ENCODE peak calls at places on chromosome 5, in ten cellular contexts. One of them, this sample, is unnamed.
A peak's percentile ranks its signal among the peaks of the same experiment; 100 is the strongest.

GRCh38 chr5:20360243-20360642 is 372.2 kb upstream of the CDH18 start:
- DNase-seq in GOT3: no peak
- DNase-seq in CD4-positive, alpha-beta T cell: no peak
- DNase-seq in NCI-H82: peak; percentile 37
- DNase-seq in DMS153: no peak
- DNase-seq in foreskin fibroblast: no peak
- DNase-seq in B cell: no peak
- DNase-seq in AG10803: no peak
- DNase-seq in T-helper 2 cell: no peak
- DNase-seq in activated T-helper 1 cell treated with Interleukin-2 at 50 U/mL for 16 hours: no peak
- DNase-seq in this sample: no peak

GRCh38 chr5:128498844-128499455 is 39.1 kb downstream of the FBN2 start:
- DNase-seq in GOT3: no peak
- DNase-seq in CD4-positive, alpha-beta T cell: no peak
- DNase-seq in NCI-H82: peak; percentile 67
- DNase-seq in DMS153: peak; percentile 1
- DNase-seq in foreskin fibroblast: peak; percentile 74
- DNase-seq in B cell: no peak
- DNase-seq in AG10803: peak; percentile 60
- DNase-seq in T-helper 2 cell: no peak
- DNase-seq in activated T-helper 1 cell treated with Interleukin-2 at 50 U/mL for 16 hours: no peak
- DNase-seq in this sample: peak; percentile 13

GRCh38 chr5:140806834-140807775 is at the start of gene PCDHA4:
- DNase-seq in GOT3: no peak
- DNase-seq in CD4-positive, alpha-beta T cell: no peak
- DNase-seq in NCI-H82: no peak
- DNase-seq in DMS153: no peak
- DNase-seq in foreskin fibroblast: peak; percentile 17
- DNase-seq in B cell: no peak
- DNase-seq in AG10803: peak; percentile 9
- DNase-seq in T-helper 2 cell: no peak
- DNase-seq in activated T-helper 1 cell treated with Interleukin-2 at 50 U/mL for 16 hours: no peak
- DNase-seq in this sample: peak; percentile 37

GRCh38 chr5:170501361-170501760 is 2.5 kb upstream of the KCNIP1 start:
- DNase-seq in GOT3: no peak
- DNase-seq in CD4-positive, alpha-beta T cell: no peak
- DNase-seq in NCI-H82: no peak
- DNase-seq in DMS153: no peak
- DNase-seq in foreskin fibroblast: no peak
- DNase-seq in B cell: no peak
- DNase-seq in AG10803: no peak
- DNase-seq in T-helper 2 cell: no peak
- DNase-seq in activated T-helper 1 cell treated with Interleukin-2 at 50 U/mL for 16 hours: no peak
- DNase-seq in this sample: no peak

GRCh38 chr5:76579166-76579765 is 43.9 kb downstream of the F2RL2 start:
- DNase-seq in GOT3: no peak
- DNase-seq in CD4-positive, alpha-beta T cell: no peak
- DNase-seq in NCI-H82: peak; percentile 91
- DNase-seq in DMS153: no peak
- DNase-seq in foreskin fibroblast: peak; percentile 65
- DNase-seq in B cell: no peak
- DNase-seq in AG10803: peak; percentile 9
- DNase-seq in T-helper 2 cell: no peak
- DNase-seq in activated T-helper 1 cell treated with Interleukin-2 at 50 U/mL for 16 hours: no peak
- DNase-seq in this sample: no peak

GRCh38 chr5:121263456-121263855 is 588.2 kb upstream of the FTMT start:
- DNase-seq in GOT3: no peak
- DNase-seq in CD4-positive, alpha-beta T cell: no peak
- DNase-seq in NCI-H82: no peak
- DNase-seq in DMS153: no peak
- DNase-seq in foreskin fibroblast: no peak
- DNase-seq in B cell: no peak
- DNase-seq in AG10803: no peak
- DNase-seq in T-helper 2 cell: no peak
- DNase-seq in activated T-helper 1 cell treated with Interleukin-2 at 50 U/mL for 16 hours: no peak
- DNase-seq in this sample: no peak

GRCh38 chr5:124438390-124439380 is 307.8 kb downstream of the ZNF608 start:
- DNase-seq in GOT3: no peak
- DNase-seq in CD4-positive, alpha-beta T cell: no peak
- DNase-seq in NCI-H82: no peak
- DNase-seq in DMS153: no peak
- DNase-seq in foreskin fibroblast: no peak
- DNase-seq in B cell: no peak
- DNase-seq in AG10803: no peak
- DNase-seq in T-helper 2 cell: no peak
- DNase-seq in activated T-helper 1 cell treated with Interleukin-2 at 50 U/mL for 16 hours: no peak
- DNase-seq in this sample: no peak

GRCh38 chr5:159258361-159258760 is 4.7 kb upstream of the UBLCP1 start:
- DNase-seq in GOT3: no peak
- DNase-seq in CD4-positive, alpha-beta T cell: no peak
- DNase-seq in NCI-H82: no peak
- DNase-seq in DMS153: no peak
- DNase-seq in foreskin fibroblast: no peak
- DNase-seq in B cell: no peak
- DNase-seq in AG10803: no peak
- DNase-seq in T-helper 2 cell: no peak
- DNase-seq in activated T-helper 1 cell treated with Interleukin-2 at 50 U/mL for 16 hours: no peak
- DNase-seq in this sample: no peak

GRCh38 chr5:176742246-176743105 is 67.9 kb upstream of the UNC5A start:
- DNase-seq in GOT3: no peak
- DNase-seq in CD4-positive, alpha-beta T cell: no peak
- DNase-seq in NCI-H82: no peak
- DNase-seq in DMS153: no peak
- DNase-seq in foreskin fibroblast: no peak
- DNase-seq in B cell: no peak
- DNase-seq in AG10803: no peak
- DNase-seq in T-helper 2 cell: no peak
- DNase-seq in activated T-helper 1 cell treated with Interleukin-2 at 50 U/mL for 16 hours: no peak
- DNase-seq in this sample: peak; percentile 3

GRCh38 chr5:11878846-11879245 is 25.4 kb downstream of the CTNND2 start:
- DNase-seq in GOT3: no peak
- DNase-seq in CD4-positive, alpha-beta T cell: no peak
- DNase-seq in NCI-H82: no peak
- DNase-seq in DMS153: no peak
- DNase-seq in foreskin fibroblast: no peak
- DNase-seq in B cell: no peak
- DNase-seq in AG10803: no peak
- DNase-seq in T-helper 2 cell: no peak
- DNase-seq in activated T-helper 1 cell treated with Interleukin-2 at 50 U/mL for 16 hours: no peak
- DNase-seq in this sample: no peak

GRCh38 chr5:145568581-145568980 is 266.6 kb downstream of the PRELID2 start:
- DNase-seq in GOT3: no peak
- DNase-seq in CD4-positive, alpha-beta T cell: no peak
- DNase-seq in NCI-H82: no peak
- DNase-seq in DMS153: peak; percentile 23
- DNase-seq in foreskin fibroblast: peak; percentile 38
- DNase-seq in B cell: no peak
- DNase-seq in AG10803: peak; percentile 30
- DNase-seq in T-helper 2 cell: no peak
- DNase-seq in activated T-helper 1 cell treated with Interleukin-2 at 50 U/mL for 16 hours: no peak
- DNase-seq in this sample: peak; percentile 11

GRCh38 chr5:35924122-35924949 is 14.1 kb downstream of the CAPSL start:
- DNase-seq in GOT3: no peak
- DNase-seq in CD4-positive, alpha-beta T cell: no peak
- DNase-seq in NCI-H82: no peak
- DNase-seq in DMS153: no peak
- DNase-seq in foreskin fibroblast: peak; percentile 73
- DNase-seq in B cell: no peak
- DNase-seq in AG10803: peak; percentile 95
- DNase-seq in T-helper 2 cell: no peak
- DNase-seq in activated T-helper 1 cell treated with Interleukin-2 at 50 U/mL for 16 hours: no peak
- DNase-seq in this sample: peak; percentile 38

GRCh38 chr5:100186181-100186580 is 349.0 kb upstream of the FAM174A start:
- DNase-seq in GOT3: no peak
- DNase-seq in CD4-positive, alpha-beta T cell: no peak
- DNase-seq in NCI-H82: no peak
- DNase-seq in DMS153: no peak
- DNase-seq in foreskin fibroblast: no peak
- DNase-seq in B cell: no peak
- DNase-seq in AG10803: no peak
- DNase-seq in T-helper 2 cell: no peak
- DNase-seq in activated T-helper 1 cell treated with Interleukin-2 at 50 U/mL for 16 hours: no peak
- DNase-seq in this sample: no peak

GRCh38 chr5:16291894-16292293 is 112.3 kb upstream of the MARCHF11 start:
- DNase-seq in GOT3: no peak
- DNase-seq in CD4-positive, alpha-beta T cell: no peak
- DNase-seq in NCI-H82: no peak
- DNase-seq in DMS153: no peak
- DNase-seq in foreskin fibroblast: no peak
- DNase-seq in B cell: no peak
- DNase-seq in AG10803: no peak
- DNase-seq in T-helper 2 cell: no peak
- DNase-seq in activated T-helper 1 cell treated with Interleukin-2 at 50 U/mL for 16 hours: no peak
- DNase-seq in this sample: no peak

This sample was measured in AG08396.